ENCODE peak calls at places on chromosomes 16 and 17, in eight cellular contexts. O is DMS79, L is colonic mucosa, J is MV-4-11, I is NCI-H1436 treated with DMSO at 0.1 percent for 48 hours, B is skeletal muscle cell, R is adrenal gland, T is AG10803. P is an unnamed sample.

GRCh38 chr17:3157218-3157617 is 29.9 kb upstream of the OR1G1 start:
- DNase-seq in O (no peak), L (no peak), J (peak), I (no peak), B (no peak), R (no peak), T (no peak), P (no peak)

GRCh38 chr17:82461827-82462524 is 3.4 kb downstream of the NARF start:
- DNase-seq in O (peak), L (no peak), J (no peak), I (no peak), B (no peak), R (no peak), T (no peak), P (no peak)

GRCh38 chr17:41975099-41976083 is 8.8 kb downstream of the CNP start:
- DNase-seq in O (no peak), L (no peak), J (no peak), I (no peak), B (no peak), R (no peak), T (peak), P (no peak)

GRCh38 chr17:57463103-57463885 is 207.0 kb downstream of the MSI2 start:
- DNase-seq in O (no peak), L (no peak), J (no peak), I (no peak), B (no peak), R (no peak), T (peak), P (no peak)

GRCh38 chr16:81136331-81137011 is 40.3 kb upstream of the GCSH start:
- DNase-seq in O (no peak), L (no peak), J (no peak), I (no peak), B (no peak), R (no peak), T (no peak), P (no peak)

GRCh38 chr17:49574945-49575523 is 637 bp upstream of the NXPH3 start:
- DNase-seq in O (no peak), L (no peak), J (no peak), I (no peak), B (no peak), R (no peak), T (no peak), P (no peak)

GRCh38 chr17:69898606-69899005 is 176.4 kb upstream of the KCNJ16 start:
- DNase-seq in O (no peak), L (no peak), J (no peak), I (no peak), B (peak), R (no peak), T (peak), P (no peak)

GRCh38 chr16:6335072-6335471 is 997.6 kb upstream of the RBFOX1 start:
- DNase-seq in O (no peak), L (no peak), J (no peak), I (no peak), B (no peak), R (no peak), T (no peak), P (no peak)

GRCh38 chr17:8836821-8837426 is 30.6 kb downstream of the PIK3R6 start:
- DNase-seq in O (no peak), L (peak), J (no peak), I (no peak), B (no peak), R (no peak), T (no peak), P (no peak)

GRCh38 chr16:7405166-7405565 is 72.5 kb downstream of the RBFOX1 start:
- DNase-seq in O (peak), L (no peak), J (no peak), I (peak), B (no peak), R (peak), T (peak), P (no peak)

GRCh38 chr17:30337393-30337999 is 3.6 kb upstream of the TMIGD1 start:
- DNase-seq in O (no peak), L (no peak), J (no peak), I (no peak), B (no peak), R (no peak), T (no peak), P (no peak)

GRCh38 chr16:85037050-85037410 is 9.4 kb downstream of the KIAA0513 start:
- DNase-seq in O (no peak), L (no peak), J (no peak), I (no peak), B (peak), R (peak), T (peak), P (no peak)

GRCh38 chr17:45440161-45440859 is 7.6 kb upstream of the ARHGAP27 start:
- DNase-seq in O (no peak), L (no peak), J (no peak), I (peak), B (no peak), R (no peak), T (no peak), P (no peak)

GRCh38 chr17:79801156-79802038 is 4.5 kb upstream of the CBX8 start:
- DNase-seq in O (no peak), L (no peak), J (peak), I (no peak), B (no peak), R (no peak), T (no peak), P (no peak)

GRCh38 chr17:77959216-77959925 is 868 bp downstream of the TNRC6C start:
- DNase-seq in O (no peak), L (no peak), J (no peak), I (no peak), B (no peak), R (peak), T (no peak), P (no peak)

GRCh38 chr17:7704601-7705268 is at the start of gene EFNB3:
- DNase-seq in O (peak), L (no peak), J (no peak), I (no peak), B (no peak), R (no peak), T (no peak), P (peak)

GRCh38 chr17:81230043-81230820 is 7.5 kb upstream of the CEP131 start:
- DNase-seq in O (no peak), L (no peak), J (no peak), I (no peak), B (no peak), R (no peak), T (no peak), P (no peak)

GRCh38 chr17:17851603-17852002 is 14.8 kb upstream of the SREBF1 start:
- DNase-seq in O (no peak), L (no peak), J (no peak), I (no peak), B (no peak), R (no peak), T (no peak), P (no peak)

GRCh38 chr17:8121531-8122390 is 2.1 kb downstream of the HES7 start:
- DNase-seq in O (peak), L (peak), J (peak), I (no peak), B (no peak), R (peak), T (peak), P (no peak)

GRCh38 chr16:50879873-50880695 is 138.2 kb downstream of the CYLD start:
- DNase-seq in O (peak), L (no peak), J (peak), I (peak), B (no peak), R (no peak), T (no peak), P (no peak)

GRCh38 chr16:66928702-66929388 is 3.5 kb upstream of the RRAD start:
- DNase-seq in O (no peak), L (no peak), J (peak), I (no peak), B (no peak), R (no peak), T (peak), P (no peak)

GRCh38 chr17:50259484-50260324 is 14.6 kb upstream of the TMEM92 start:
- DNase-seq in O (no peak), L (no peak), J (no peak), I (no peak), B (no peak), R (no peak), T (peak), P (no peak)

GRCh38 chr17:38451030-38451839 is 23.0 kb downstream of the ARHGAP23 start:
- DNase-seq in O (no peak), L (no peak), J (no peak), I (no peak), B (no peak), R (no peak), T (peak), P (peak)

GRCh38 chr17:39239640-39240314 is 14.0 kb upstream of the STAC2 start:
- DNase-seq in O (no peak), L (peak), J (no peak), I (no peak), B (no peak), R (no peak), T (no peak), P (peak)

GRCh38 chr16:9980981-9981380 is 201.2 kb downstream of the GRIN2A start:
- DNase-seq in O (no peak), L (no peak), J (no peak), I (no peak), B (no peak), R (no peak), T (no peak), P (no peak)

GRCh38 chr16:2194166-2194834 is 2.1 kb downstream of the CASKIN1 start:
- DNase-seq in O (no peak), L (no peak), J (no peak), I (no peak), B (no peak), R (no peak), T (peak), P (no peak)

GRCh38 chr16:49875812-49876715 is 20.2 kb upstream of the ZNF423 start:
- DNase-seq in O (no peak), L (no peak), J (no peak), I (no peak), B (no peak), R (peak), T (no peak), P (peak)

GRCh38 chr16:2821483-2822157 is 4.6 kb downstream of the PRSS21 start:
- DNase-seq in O (no peak), L (no peak), J (no peak), I (no peak), B (no peak), R (no peak), T (peak), P (no peak)

GRCh38 chr17:74671031-74671771 is 41.5 kb downstream of the CD300LF start:
- DNase-seq in O (no peak), L (peak), J (peak), I (no peak), B (peak), R (peak), T (peak), P (peak)

GRCh38 chr17:48555616-48556533 is 11.0 kb upstream of the HOXB2 start:
- DNase-seq in O (peak), L (no peak), J (peak), I (no peak), B (no peak), R (no peak), T (no peak), P (no peak)

GRCh38 chr17:57519199-57519598 is 225.9 kb downstream of the CCDC182 start:
- DNase-seq in O (peak), L (no peak), J (no peak), I (no peak), B (no peak), R (no peak), T (no peak), P (no peak)

GRCh38 chr16:85006639-85007038 is 4.7 kb downstream of the ZDHHC7 start:
- DNase-seq in O (no peak), L (no peak), J (no peak), I (no peak), B (no peak), R (no peak), T (peak), P (no peak)

GRCh38 chr17:36641877-36642845 is 40.8 kb downstream of the MRM1 start:
- DNase-seq in O (no peak), L (peak), J (no peak), I (no peak), B (no peak), R (no peak), T (no peak), P (no peak)

GRCh38 chr17:35361027-35361426 is 12.4 kb downstream of the SLFN11 start:
- DNase-seq in O (no peak), L (no peak), J (no peak), I (no peak), B (no peak), R (no peak), T (no peak), P (no peak)

P was measured in mesothelial cell of epicardium.